ENCODE peak calls at places on chromosomes 13 and 19, in eight cellular contexts. F is epithelial cell of proximal tubule; Z is CD8-positive, alpha-beta T cell; A is uterus; U is mammary epithelial cell; L is PC-3; J is brain microvascular endothelial cell; W is BJ. C is an unnamed sample.

GRCh38 chr13:98672947-98673545 is 79.4 kb downstream of the SLC15A1 start:
- DNase-seq in W (no peak), Z (peak), U (peak), J (peak), L (peak), A (peak), F (no peak), C (peak)

GRCh38 chr13:111484129-111484925 is 163.9 kb downstream of the TEX29 start:
- DNase-seq in J (no peak), U (no peak), L (no peak), A (no peak), Z (no peak), W (no peak), F (no peak), C (no peak)

GRCh38 chr13:21344662-21345176 is 114.4 kb downstream of the ZDHHC20 start:
- DNase-seq in W (no peak), F (no peak), Z (peak), L (no peak), J (no peak), U (no peak), A (no peak), C (no peak)

GRCh38 chr13:70723732-70724131 is 615.5 kb upstream of the KLHL1 start:
- DNase-seq in Z (no peak), U (no peak), L (peak), W (no peak), F (no peak), A (no peak), J (peak), C (no peak)

GRCh38 chr13:25375727-25376358 is 4.1 kb downstream of the ATP8A2 start:
- DNase-seq in F (no peak), Z (peak), U (peak), W (no peak), J (peak), A (no peak), L (peak), C (peak)

GRCh38 chr13:26965976-26966375 is 205.4 kb upstream of the GPR12 start:
- DNase-seq in L (no peak), A (peak), W (no peak), U (no peak), Z (no peak), J (peak), F (no peak), C (no peak)

GRCh38 chr13:70668293-70668692 is 560.0 kb upstream of the KLHL1 start:
- DNase-seq in Z (no peak), F (peak), W (no peak), U (peak), A (no peak), L (peak), J (no peak), C (no peak)

GRCh38 chr13:98493035-98493401 is 83.9 kb downstream of the STK24 start:
- DNase-seq in F (no peak), A (no peak), J (no peak), Z (no peak), W (no peak), L (no peak), U (no peak), C (no peak)

GRCh38 chr19:46529622-46530451 is 34.2 kb upstream of the PNMA8B start:
- DNase-seq in U (peak), A (peak), F (peak), Z (peak), L (peak), J (peak), W (no peak), C (peak)

GRCh38 chr19:6925801-6926751 is 38.7 kb downstream of the ADGRE1 start:
- DNase-seq in U (peak), W (no peak), L (peak), F (no peak), Z (no peak), J (no peak), A (no peak), C (no peak)

GRCh38 chr13:100506600-100507422 is 81.8 kb downstream of the GGACT start:
- DNase-seq in U (no peak), L (no peak), W (no peak), A (no peak), J (no peak), Z (no peak), F (no peak), C (no peak)

GRCh38 chr13:22270881-22271280 is 600.0 kb downstream of the FGF9 start:
- DNase-seq in L (no peak), F (no peak), J (no peak), Z (no peak), U (no peak), A (no peak), W (no peak), C (no peak)

GRCh38 chr19:46115396-46116109 is 8.9 kb downstream of the IGFL3 start:
- DNase-seq in L (peak), Z (no peak), J (peak), A (peak), U (peak), W (peak), F (peak), C (no peak)

GRCh38 chr19:17458970-17459369 is 1.8 kb downstream of the NXNL1 start:
- DNase-seq in U (peak), L (no peak), J (no peak), F (no peak), W (no peak), A (no peak), Z (no peak), C (no peak)

GRCh38 chr13:65660696-65661095 is 1569.4 kb downstream of the PCDH9 start:
- DNase-seq in Z (no peak), J (no peak), U (no peak), F (no peak), W (no peak), A (no peak), L (no peak), C (no peak)

GRCh38 chr19:55376381-55376933 is at the start of gene TMEM190:
- DNase-seq in W (no peak), A (no peak), U (peak), Z (no peak), F (no peak), L (no peak), J (no peak), C (no peak)

GRCh38 chr19:51071006-51071405 is 6.1 kb upstream of the KLK13 start:
- DNase-seq in J (no peak), L (peak), W (no peak), A (no peak), F (no peak), U (peak), Z (no peak), C (no peak)

GRCh38 chr13:42038661-42039456 is 9.6 kb upstream of the DGKH start:
- DNase-seq in Z (no peak), U (no peak), A (no peak), L (no peak), F (no peak), J (no peak), W (peak), C (no peak)

GRCh38 chr13:80109313-80109712 is 231.6 kb downstream of the SPRY2 start:
- DNase-seq in W (no peak), F (no peak), U (no peak), J (no peak), L (no peak), Z (no peak), A (no peak), C (no peak)

GRCh38 chr13:80100636-80101035 is 240.3 kb downstream of the SPRY2 start:
- DNase-seq in F (no peak), J (peak), L (no peak), W (peak), U (no peak), A (no peak), Z (no peak), C (peak)

GRCh38 chr13:80101040-80101439 is 239.9 kb downstream of the SPRY2 start:
- DNase-seq in L (no peak), J (peak), Z (no peak), W (no peak), U (no peak), A (no peak), F (no peak), C (no peak)

DNA sequence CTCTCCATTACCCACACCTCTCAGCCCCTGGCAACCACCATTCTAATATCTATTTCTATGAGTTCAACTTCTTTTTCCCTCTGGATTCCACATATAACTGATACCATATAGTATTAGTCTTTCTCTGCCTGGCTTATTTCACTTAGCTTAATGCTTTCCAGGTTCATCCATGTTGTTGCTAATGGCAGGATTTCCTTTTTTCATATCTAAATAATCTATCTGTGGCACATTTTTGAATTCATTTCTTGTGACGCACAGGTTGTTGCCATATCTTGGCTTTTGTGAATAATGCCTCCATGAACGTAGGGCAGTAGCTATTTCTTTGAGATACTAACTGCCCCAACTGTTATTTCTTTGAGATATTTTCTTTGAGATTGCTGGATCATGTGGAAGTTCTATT is 235.6 kb downstream of the SPRY2 start:
- DNase-seq in L (no peak), Z (no peak), U (no peak), A (no peak), F (no peak), W (no peak), J (no peak), C (no peak)
- H3K4me3 ChIP-seq in L (no peak), Z (no peak), U (no peak), A (no peak), F (no peak), W (no peak), J (no peak), C (no peak)

GRCh38 chr19:49513746-49514118 is 1.3 kb downstream of the FCGRT start:
- DNase-seq in L (no peak), U (no peak), W (no peak), Z (no peak), A (no peak), J (no peak), F (no peak), C (no peak)
- TF ChIP-seq CTCF in L (no peak), U (no peak), W (no peak), Z (no peak), A (no peak), J (no peak), F (no peak), C (no peak)

GRCh38 chr13:95560387-95560786 is 7.9 kb downstream of the CLDN10 start:
- DNase-seq in U (no peak), Z (no peak), W (no peak), L (no peak), J (no peak), A (no peak), F (no peak), C (no peak)
- H3K4me3 ChIP-seq in U (no peak), Z (no peak), W (no peak), L (no peak), J (no peak), A (no peak), F (no peak), C (no peak)

GRCh38 chr13:19890030-19890429 is 26.6 kb upstream of the ZMYM5 start:
- DNase-seq in J (no peak), A (no peak), Z (no peak), L (no peak), W (no peak), F (no peak), U (no peak), C (no peak)

DNA sequence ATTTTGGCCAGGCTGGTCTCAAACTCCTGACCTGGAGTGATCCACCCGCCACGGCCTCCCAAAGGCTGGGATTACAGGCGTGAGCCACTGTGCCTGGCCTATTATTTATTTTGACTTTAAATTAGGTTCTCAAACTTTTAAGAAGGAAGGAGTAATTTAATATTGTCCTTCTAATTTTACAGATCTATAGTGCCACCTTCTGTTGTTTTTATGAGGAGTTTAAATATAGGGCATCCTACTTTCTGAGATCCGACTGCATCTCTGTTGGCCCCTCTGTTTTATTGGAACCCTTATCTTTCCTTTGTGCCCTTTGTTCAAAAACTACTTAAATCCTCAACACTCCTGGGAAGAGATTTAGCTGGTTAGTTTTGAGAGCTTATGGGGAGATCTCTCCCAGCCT is 25.4 kb upstream of the ZMYM5 start:
- DNase-seq in Z (no peak), U (peak), A (no peak), L (peak), J (no peak), F (no peak), W (no peak), C (no peak)
- TF ChIP-seq CTCF in Z (peak), U (peak), A (no peak), L (peak), J (no peak), F (no peak), W (peak), C (no peak)

GRCh38 chr19:5430237-5430636 is 25.0 kb upstream of the ZNRF4 start:
- DNase-seq in U (no peak), L (no peak), Z (no peak), F (no peak), W (no peak), A (no peak), J (no peak), C (no peak)
- H3K4me3 ChIP-seq in U (no peak), L (no peak), Z (no peak), F (no peak), W (no peak), A (no peak), J (no peak), C (no peak)

GRCh38 chr13:51330741-51331140 is 8.8 kb upstream of the SERPINE3 start:
- DNase-seq in J (peak), A (no peak), W (no peak), L (no peak), Z (no peak), F (no peak), U (peak), C (peak)
- TF ChIP-seq CTCF in J (no peak), A (no peak), W (no peak), L (no peak), Z (no peak), F (no peak), U (no peak), C (no peak)

DNA sequence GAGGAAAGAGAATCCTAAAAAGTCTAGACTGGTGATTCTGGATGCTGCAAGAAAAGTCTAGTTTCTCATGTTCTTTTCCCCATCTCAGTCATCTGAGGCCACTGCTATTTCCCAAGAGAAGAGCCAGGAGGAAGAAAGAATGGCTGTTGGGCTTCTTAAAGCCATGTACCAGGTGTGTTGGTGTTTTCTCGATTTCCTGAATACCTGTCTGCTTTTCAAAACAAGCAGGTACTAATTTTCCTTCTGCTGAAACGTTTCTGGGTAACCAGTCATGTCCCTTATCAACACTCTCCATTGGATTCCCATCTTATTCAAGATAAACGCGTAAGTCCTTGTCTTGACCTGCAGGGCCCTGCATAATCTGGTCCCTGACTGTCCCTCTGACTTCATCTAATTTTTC is 1.1 kb downstream of the ZNF570 start:
- DNase-seq in Z (no peak), W (no peak), A (no peak), L (no peak), J (no peak), U (no peak), F (no peak), C (no peak)
- H3K4me3 ChIP-seq in Z (peak), W (peak), A (peak), L (no peak), J (peak), U (peak), F (peak), C (peak)

GRCh38 chr13:78131811-78132210 is 213.2 kb upstream of the EDNRB start:
- DNase-seq in W (no peak), J (no peak), L (peak), F (no peak), Z (no peak), A (no peak), U (no peak), C (no peak)
- TF ChIP-seq CTCF in W (peak), J (peak), L (no peak), F (peak), Z (no peak), A (no peak), U (peak), C (no peak)

GRCh38 chr19:16283103-16283469 is 41.5 kb upstream of the KLF2 start:
- DNase-seq in W (no peak), F (no peak), A (no peak), L (no peak), Z (no peak), U (no peak), J (no peak), C (no peak)
- H3K4me3 ChIP-seq in W (no peak), F (no peak), A (peak), L (no peak), Z (no peak), U (no peak), J (no peak), C (no peak)

GRCh38 chr19:13029893-13030292 is 34.6 kb downstream of the NFIX start:
- DNase-seq in A (no peak), U (no peak), J (no peak), W (no peak), F (no peak), L (peak), Z (no peak), C (no peak)
- TF ChIP-seq CTCF in A (no peak), U (peak), J (peak), W (peak), F (peak), L (peak), Z (no peak), C (peak)